ENCODE peak calls at places on chromosomes 4 and X, in seven cellular contexts. Q is cerebellar nuclear complex, L is M059J, D is T-helper 9 cell, N is RWPE2, P is AG04450, H is K562. U is an unnamed sample.

GRCh38 chr4:57048590-57049304 is 61.4 kb downstream of the IGFBP7 start:
- DNase-seq in Q (no peak), L (peak), D (no peak), N (no peak), P (no peak), H (no peak), U (no peak)

GRCh38 chr4:125432078-125432477 is 117.3 kb downstream of the FAT4 start:
- DNase-seq in Q (no peak), L (peak), D (no peak), N (no peak), P (no peak), H (no peak), U (no peak)

GRCh38 chr4:169208090-169208455 is 62.7 kb downstream of the SH3RF1 start:
- DNase-seq in Q (no peak), L (no peak), D (no peak), N (no peak), P (no peak), H (no peak), U (no peak)

GRCh38 chr4:141058739-141059507 is 74.3 kb downstream of the RNF150 start:
- DNase-seq in Q (no peak), L (peak), D (no peak), N (no peak), P (peak), H (no peak), U (no peak)

GRCh38 chrX:17944833-17945497 is 83.9 kb upstream of the RAI2 start:
- DNase-seq in Q (no peak), L (peak), D (no peak), N (no peak), P (no peak), H (peak), U (no peak)

GRCh38 chrX:130637591-130637990 is 235.8 kb downstream of the RBMX2 start:
- DNase-seq in Q (no peak), L (peak), D (no peak), N (no peak), P (peak), H (no peak), U (no peak)

GRCh38 chr4:172007889-172008288 is 194.7 kb downstream of the GALNTL6 start:
- DNase-seq in Q (no peak), L (no peak), D (no peak), N (no peak), P (no peak), H (no peak), U (no peak)

GRCh38 chr4:89221175-89221867 is 86.3 kb downstream of the GPRIN3 start:
- DNase-seq in Q (no peak), L (no peak), D (no peak), N (no peak), P (no peak), H (no peak), U (no peak)

GRCh38 chr4:149987330-149987751 is 90.9 kb upstream of the DCLK2 start:
- DNase-seq in Q (no peak), L (peak), D (no peak), N (no peak), P (no peak), H (no peak), U (no peak)

GRCh38 chr4:188016754-188017153 is 21.2 kb downstream of the ZFP42 start:
- DNase-seq in Q (no peak), L (no peak), D (no peak), N (no peak), P (no peak), H (no peak), U (no peak)

GRCh38 chr4:56410247-56410646 is 23.0 kb upstream of the AASDH start:
- DNase-seq in Q (peak), L (peak), D (no peak), N (no peak), P (peak), H (peak), U (no peak)

GRCh38 chr4:176102414-176102813 is 36.8 kb downstream of the WDR17 start:
- DNase-seq in Q (no peak), L (no peak), D (no peak), N (no peak), P (no peak), H (no peak), U (no peak)

GRCh38 chr4:2817701-2818350 is 24.9 kb downstream of the SH3BP2 start:
- DNase-seq in Q (no peak), L (no peak), D (no peak), N (no peak), P (no peak), H (no peak), U (no peak)

GRCh38 chr4:67658302-67658701 is 42.7 kb downstream of the UBA6 start:
- DNase-seq in Q (no peak), L (no peak), D (no peak), N (no peak), P (no peak), H (no peak), U (no peak)

GRCh38 chr4:184573701-184574100 is 75.5 kb downstream of the CASP3 start:
- DNase-seq in Q (no peak), L (no peak), D (no peak), N (no peak), P (no peak), H (no peak), U (no peak)

GRCh38 chr4:80192937-80193336 is 4.4 kb upstream of the PRDM8 start:
- DNase-seq in Q (no peak), L (peak), D (no peak), N (no peak), P (peak), H (no peak), U (no peak)

GRCh38 chr4:163415668-163416067 is 57.9 kb downstream of the TKTL2 start:
- DNase-seq in Q (no peak), L (no peak), D (no peak), N (no peak), P (no peak), H (no peak), U (no peak)

GRCh38 chr4:903066-904046 is 28.8 kb downstream of the GAK start:
- DNase-seq in Q (no peak), L (no peak), D (no peak), N (no peak), P (no peak), H (no peak), U (no peak)

GRCh38 chr4:185020863-185021761 is 2.8 kb downstream of the HELT start:
- DNase-seq in Q (no peak), L (no peak), D (no peak), N (no peak), P (no peak), H (no peak), U (no peak)

GRCh38 chr4:127304356-127304755 is 328.4 kb upstream of the INTU start:
- DNase-seq in Q (no peak), L (peak), D (no peak), N (no peak), P (peak), H (no peak), U (no peak)

GRCh38 chrX:118973389-118974087 is 880 bp upstream of the LONRF3 start:
- DNase-seq in Q (no peak), L (peak), D (no peak), N (no peak), P (no peak), H (no peak), U (no peak)

GRCh38 chr4:182192511-182193181 is 50.6 kb upstream of the TENM3 start:
- DNase-seq in Q (no peak), L (peak), D (no peak), N (no peak), P (no peak), H (no peak), U (no peak)

GRCh38 chr4:8378776-8379175 is 61.7 kb downstream of the ACOX3 start:
- DNase-seq in Q (no peak), L (no peak), D (no peak), N (no peak), P (no peak), H (no peak), U (no peak)

GRCh38 chrX:100319716-100320115 is 90.4 kb downstream of the PCDH19 start:
- DNase-seq in Q (no peak), L (no peak), D (no peak), N (no peak), P (no peak), H (no peak), U (no peak)

GRCh38 chrX:103847174-103847870 is 15.3 kb upstream of the RAB9B start:
- DNase-seq in Q (no peak), L (peak), D (no peak), N (no peak), P (no peak), H (no peak), U (no peak)

GRCh38 chr4:1058997-1059665 is 47.7 kb downstream of the FGFRL1 start:
- DNase-seq in Q (no peak), L (no peak), D (no peak), N (no peak), P (no peak), H (no peak), U (no peak)

GRCh38 chr4:124018383-124019317 is 622.1 kb downstream of the SPRY1 start:
- DNase-seq in Q (no peak), L (peak), D (no peak), N (no peak), P (no peak), H (no peak), U (no peak)

GRCh38 chr4:48862661-48863060 is 31.8 kb downstream of the OCIAD1 start:
- DNase-seq in Q (no peak), L (no peak), D (no peak), N (no peak), P (no peak), H (no peak), U (no peak)

U was measured in cortex of kidney.